ENCODE peak calls at places on chromosomes 13 and 19, in eight cellular contexts. Y, X, E, I, P, M, H and A are unnamed samples.

GRCh38 chr13:23763328-23763727 is 125.9 kb downstream of the MIPEP start:
- DNase-seq in Y (no peak), X (no peak), E (no peak), I (no peak), P (no peak), M (no peak), H (no peak), A (no peak)

GRCh38 chr13:44404261-44405139 is 30.9 kb downstream of the SERP2 start:
- DNase-seq in Y (no peak), X (no peak), E (no peak), I (no peak), P (peak; percentile 90), M (peak; percentile 56), H (no peak), A (no peak)

GRCh38 chr19:45045671-45046353 is 7.0 kb downstream of the CLASRP start:
- DNase-seq in Y (no peak), X (no peak), E (no peak), I (no peak), P (peak; percentile 84), M (peak; percentile 72), H (no peak), A (no peak)

GRCh38 chr13:73945871-73946270 is 188.3 kb downstream of the KLF12 start:
- DNase-seq in Y (no peak), X (no peak), E (no peak), I (no peak), P (no peak), M (no peak), H (no peak), A (peak; percentile 51)

GRCh38 chr13:112587359-112587766 is 590 bp downstream of the TUBGCP3 start:
- DNase-seq in Y (peak; percentile 73), X (no peak), E (peak; percentile 48), I (peak; percentile 59), P (peak; percentile 91), M (peak; percentile 78), H (peak; percentile 43), A (peak; percentile 85)

GRCh38 chr13:41802684-41803554 is 158.0 kb downstream of the VWA8 start:
- DNase-seq in Y (no peak), X (no peak), E (no peak), I (no peak), P (no peak), M (no peak), H (peak; percentile 20), A (peak; percentile 71)

GRCh38 chr19:51986309-51987291 is at the start of gene ZNF350:
- DNase-seq in Y (peak; percentile 85), X (peak; percentile 69), E (peak; percentile 75), I (peak; percentile 57), P (peak; percentile 98), M (peak; percentile 97), H (peak; percentile 81), A (peak; percentile 94)

GRCh38 chr13:95168191-95168590 is 133.1 kb downstream of the ABCC4 start:
- DNase-seq in Y (no peak), X (no peak), E (no peak), I (no peak), P (no peak), M (no peak), H (no peak), A (no peak)

GRCh38 chr19:32570081-32570785 is 10.8 kb upstream of the PDCD5 start:
- DNase-seq in Y (peak; percentile 28), X (peak; percentile 9), E (peak; percentile 13), I (no peak), P (peak; percentile 55), M (peak; percentile 57), H (no peak), A (peak; percentile 70)

GRCh38 chr13:52024481-52024880 is at the start of gene UTP14C:
- DNase-seq in Y (no peak), X (no peak), E (no peak), I (no peak), P (no peak), M (no peak), H (no peak), A (no peak)

GRCh38 chr19:45153339-45154063 is 7.3 kb downstream of the NKPD1 start:
- DNase-seq in Y (peak; percentile 42), X (no peak), E (peak; percentile 13), I (no peak), P (peak; percentile 49), M (no peak), H (no peak), A (no peak)

GRCh38 chr13:21998279-21998678 is 327.4 kb downstream of the FGF9 start:
- DNase-seq in Y (no peak), X (no peak), E (no peak), I (no peak), P (no peak), M (no peak), H (no peak), A (no peak)

GRCh38 chr13:77521595-77522367 is 13.7 kb upstream of the SCEL start:
- DNase-seq in Y (no peak), X (no peak), E (no peak), I (no peak), P (no peak), M (no peak), H (no peak), A (peak; percentile 9)

GRCh38 chr13:112636401-112636975 is 48.5 kb upstream of the TUBGCP3 start:
- DNase-seq in Y (no peak), X (no peak), E (no peak), I (no peak), P (no peak), M (no peak), H (no peak), A (no peak)

GRCh38 chr13:20826810-20827560 is 53.2 kb upstream of the EEF1AKMT1 start:
- DNase-seq in Y (no peak), X (no peak), E (no peak), I (no peak), P (no peak), M (no peak), H (no peak), A (peak; percentile 41)

GRCh38 chr13:33153421-33154381 is 131.9 kb downstream of the STARD13 start:
- DNase-seq in Y (no peak), X (no peak), E (no peak), I (no peak), P (peak; percentile 42), M (peak; percentile 58), H (no peak), A (no peak)

GRCh38 chr19:33756177-33756576 is 40.5 kb upstream of the KCTD15 start:
- DNase-seq in Y (no peak), X (no peak), E (no peak), I (no peak), P (no peak), M (no peak), H (no peak), A (no peak)

GRCh38 chr19:3605361-3605760 is 1.3 kb downstream of the TBXA2R start:
- DNase-seq in Y (no peak), X (no peak), E (no peak), I (no peak), P (no peak), M (no peak), H (no peak), A (no peak)

GRCh38 chr13:20064128-20064527 is 96.7 kb downstream of the GJA3 start:
- DNase-seq in Y (no peak), X (no peak), E (no peak), I (no peak), P (no peak), M (no peak), H (no peak), A (peak; percentile 63)

GRCh38 chr19:49512970-49513745 is 697 bp downstream of the FCGRT start:
- DNase-seq in Y (no peak), X (no peak), E (no peak), I (no peak), P (peak; percentile 82), M (peak; percentile 89), H (no peak), A (no peak)

GRCh38 chr13:93559718-93560117 is 333.1 kb downstream of the GPC6 start:
- DNase-seq in Y (no peak), X (no peak), E (no peak), I (no peak), P (no peak), M (no peak), H (no peak), A (peak; percentile 92)

GRCh38 chr19:16650821-16651220 is 9.1 kb downstream of the SMIM7 start:
- DNase-seq in Y (no peak), X (no peak), E (no peak), I (no peak), P (no peak), M (no peak), H (no peak), A (no peak)

GRCh38 chr19:4993683-4994082 is 24.8 kb downstream of the KDM4B start:
- DNase-seq in Y (no peak), X (no peak), E (no peak), I (no peak), P (no peak), M (peak; percentile 8), H (no peak), A (no peak)

GRCh38 chr19:43152217-43152616 is 34.1 kb downstream of the PSG5 start:
- DNase-seq in Y (no peak), X (no peak), E (no peak), I (no peak), P (no peak), M (no peak), H (no peak), A (no peak)

GRCh38 chr19:4971424-4971793 is 2.5 kb downstream of the KDM4B start:
- DNase-seq in Y (peak; percentile 13), X (no peak), E (no peak), I (no peak), P (peak; percentile 80), M (peak; percentile 66), H (no peak), A (no peak)

GRCh38 chr13:32391101-32391620 is 36.8 kb downstream of the N4BP2L1 start:
- DNase-seq in Y (no peak), X (no peak), E (no peak), I (no peak), P (no peak), M (no peak), H (no peak), A (no peak)

GRCh38 chr19:55032170-55032569 is 5.9 kb downstream of the GP6 start:
- DNase-seq in Y (no peak), X (no peak), E (no peak), I (no peak), P (no peak), M (no peak), H (no peak), A (no peak)

GRCh38 chr13:66887088-66887487 is 343.0 kb downstream of the PCDH9 start:
- DNase-seq in Y (no peak), X (no peak), E (no peak), I (no peak), P (no peak), M (no peak), H (no peak), A (no peak)

GRCh38 chr19:35495107-35496064 is 5.1 kb upstream of the KRTDAP start:
- DNase-seq in Y (peak; percentile 92), X (peak; percentile 33), E (peak; percentile 37), I (peak; percentile 66), P (peak; percentile 71), M (peak; percentile 55), H (no peak), A (peak; percentile 43)

GRCh38 chr13:77506874-77507273 is 28.6 kb upstream of the SCEL start:
- DNase-seq in Y (no peak), X (no peak), E (no peak), I (no peak), P (no peak), M (no peak), H (no peak), A (no peak)

GRCh38 chr19:7415857-7416371 is 67.2 kb downstream of the ARHGEF18 start:
- DNase-seq in Y (no peak), X (no peak), E (no peak), I (no peak), P (no peak), M (no peak), H (no peak), A (no peak)